ENCODE peak calls at places on chromosome 9, in seven cellular contexts. N is A549, K is HCT116, A is WTC11, U is GM12878, O is K562, B is H1. T is an unnamed sample.

GRCh38 chr9:6902423-6902822 is 144.7 kb downstream of the KDM4C start:
- DNase-seq in N (no peak), U (no peak), A (no peak), O (no peak), B (no peak), K (peak; percentile 34), T (peak; percentile 56)

GRCh38 chr9:109961579-109961978 is 181.6 kb downstream of the PALM2AKAP2 start:
- DNase-seq in U (no peak), O (no peak), A (no peak), N (no peak), B (no peak), K (no peak), T (no peak)

GRCh38 chr9:131330814-131331600 is 41.5 kb downstream of the PLPP7 start:
- DNase-seq in O (peak; percentile 99), U (no peak), B (peak; percentile 80), A (peak; percentile 69), N (no peak), K (no peak), T (no peak)

GRCh38 chr9:121985792-121986494 is 107.2 kb downstream of the TTLL11 start:
- DNase-seq in A (no peak), B (no peak), O (peak; percentile 5), N (no peak), K (no peak), U (no peak), T (no peak)

GRCh38 chr9:110006657-110007056 is 201.3 kb downstream of the C9orf152 start:
- DNase-seq in A (no peak), U (no peak), K (no peak), B (no peak), N (no peak), O (no peak), T (no peak)

GRCh38 chr9:127523312-127523851 is 72.1 kb downstream of the LRSAM1 start:
- DNase-seq in N (peak; percentile 75), O (peak; percentile 69), K (peak; percentile 50), B (peak; percentile 82), A (peak; percentile 54), U (no peak), T (peak; percentile 67)

GRCh38 chr9:16192403-16193017 is 639.7 kb downstream of the CCDC171 start:
- DNase-seq in N (peak; percentile 22), U (no peak), K (no peak), B (no peak), A (no peak), O (no peak), T (peak; percentile 15)

GRCh38 chr9:90012825-90013425 is 408.1 kb downstream of the GADD45G start:
- DNase-seq in N (no peak), U (no peak), O (no peak), A (no peak), B (no peak), K (no peak), T (no peak)

GRCh38 chr9:70478963-70479641 is 64.6 kb upstream of the KLF9 start:
- DNase-seq in K (no peak), U (no peak), O (no peak), A (no peak), N (no peak), B (no peak), T (no peak)

GRCh38 chr9:114240647-114241558 is 82.0 kb upstream of the ORM1 start:
- DNase-seq in K (no peak), N (no peak), O (peak; percentile 16), B (no peak), U (no peak), A (no peak), T (peak; percentile 27)

GRCh38 chr9:129888085-129888808 is 53.0 kb downstream of the USP20 start:
- DNase-seq in K (no peak), N (no peak), U (peak; percentile 100), O (peak; percentile 80), A (no peak), B (no peak), T (peak; percentile 100)

GRCh38 chr9:36136277-36136893 is at the start of gene GLIPR2:
- DNase-seq in O (peak; percentile 78), B (no peak), U (no peak), K (peak; percentile 26), N (peak; percentile 49), A (peak; percentile 60), T (peak; percentile 77)

GRCh38 chr9:116144555-116144954 is 9.0 kb upstream of the PAPPA start:
- DNase-seq in A (no peak), U (no peak), O (no peak), K (no peak), B (no peak), N (peak; percentile 9), T (no peak)

GRCh38 chr9:98944130-98945074 is 695 bp downstream of the COL15A1 start:
- DNase-seq in U (no peak), K (no peak), N (peak; percentile 24), O (no peak), B (peak; percentile 67), A (peak; percentile 53), T (peak; percentile 7)

GRCh38 chr9:25678147-25678666 is at the start of gene TUSC1:
- DNase-seq in O (no peak), B (peak; percentile 76), K (no peak), N (peak; percentile 70), U (no peak), A (peak; percentile 59), T (no peak)

GRCh38 chr9:35603506-35603985 is 1.5 kb upstream of the TESK1 start:
- DNase-seq in O (no peak), A (no peak), K (no peak), N (no peak), B (peak; percentile 47), U (no peak), T (no peak)

GRCh38 chr9:24616858-24617257 is 71.2 kb upstream of the IZUMO3 start:
- DNase-seq in N (no peak), U (no peak), O (no peak), K (no peak), A (no peak), B (no peak), T (no peak)

GRCh38 chr9:24614070-24614469 is 68.4 kb upstream of the IZUMO3 start:
- DNase-seq in O (no peak), K (no peak), U (no peak), B (no peak), N (no peak), A (no peak), T (no peak)
- TF ChIP-seq MAX in O (no peak), K (no peak), U (no peak), B (no peak), N (no peak), A (no peak), T (no peak)

GRCh38 chr9:132723809-132724208 is 53.5 kb downstream of the GTF3C4 start:
- DNase-seq in O (no peak), B (no peak), K (no peak), N (no peak), U (no peak), A (no peak), T (no peak)

GRCh38 chr9:132721661-132722060 is 51.4 kb downstream of the GTF3C4 start:
- DNase-seq in N (no peak), K (no peak), U (no peak), O (no peak), B (no peak), A (no peak), T (no peak)

GRCh38 chr9:132726561-132727150 is 56.4 kb downstream of the GTF3C4 start:
- DNase-seq in A (no peak), N (no peak), O (no peak), U (no peak), K (no peak), B (no peak), T (no peak)

GRCh38 chr9:132725306-132725705 is 55.0 kb downstream of the GTF3C4 start:
- DNase-seq in N (no peak), O (no peak), K (no peak), B (no peak), U (no peak), A (no peak), T (no peak)

GRCh38 chr9:132722564-132723065 is 52.4 kb downstream of the GTF3C4 start:
- DNase-seq in A (no peak), K (no peak), N (no peak), O (no peak), B (no peak), U (no peak), T (no peak)
- TF ChIP-seq MAX in A (no peak), K (no peak), N (no peak), O (no peak), B (no peak), U (no peak), T (no peak)

GRCh38 chr9:104746285-104746684 is 1.2 kb upstream of the NIPSNAP3A start:
- DNase-seq in A (no peak), B (no peak), O (no peak), U (no peak), N (no peak), K (no peak), T (no peak)

GRCh38 chr9:104745852-104746251 is 1.6 kb upstream of the NIPSNAP3A start:
- DNase-seq in K (no peak), B (no peak), U (no peak), N (no peak), A (no peak), O (peak; percentile 56), T (no peak)

GRCh38 chr9:104740596-104740995 is 6.9 kb upstream of the NIPSNAP3A start:
- DNase-seq in B (no peak), O (no peak), U (no peak), K (no peak), N (peak; percentile 11), A (no peak), T (no peak)

GRCh38 chr9:104746798-104747197 is 685 bp upstream of the NIPSNAP3A start:
- DNase-seq in K (no peak), B (no peak), U (no peak), N (no peak), A (no peak), O (peak; percentile 11), T (no peak)

DNA sequence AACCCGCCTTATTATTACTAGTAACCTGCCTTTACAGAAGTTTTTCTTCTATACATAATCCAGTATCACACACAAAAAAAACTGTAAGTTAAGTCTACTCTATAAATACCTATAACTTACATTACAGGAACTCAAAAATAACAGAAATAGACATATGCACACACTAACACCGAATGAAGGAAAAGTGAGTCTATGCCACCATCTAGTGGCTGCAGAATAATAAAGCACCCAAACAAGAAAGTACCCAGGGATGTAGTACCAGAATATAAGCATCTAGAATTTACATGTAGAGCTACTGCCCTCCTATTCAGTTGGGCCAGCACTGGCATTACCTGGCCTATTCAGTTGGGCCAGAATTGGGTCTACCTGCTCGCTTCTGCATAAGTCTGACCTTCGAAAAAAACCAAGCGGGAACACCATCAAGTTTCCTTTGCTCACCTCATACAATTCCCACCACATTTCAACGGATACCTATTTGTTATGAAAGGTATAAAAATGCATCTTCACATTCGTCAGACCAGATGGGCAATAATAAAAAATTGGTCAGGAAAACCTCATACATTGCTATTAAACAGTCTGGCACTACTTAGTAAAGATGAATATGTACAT is 4.0 kb upstream of the NIPSNAP3A start:
- DNase-seq in A (no peak), N (peak; percentile 74), K (peak; percentile 51), U (peak; percentile 58), O (peak; percentile 82), B (no peak), T (peak; percentile 80)
- TF ChIP-seq MAX in A (no peak), N (no peak), K (no peak), U (no peak), O (no peak), B (no peak), T (no peak)

GRCh38 chr9:102355982-102356381 is 617.5 kb upstream of the GRIN3A start:
- DNase-seq in O (no peak), B (no peak), U (no peak), N (no peak), A (peak; percentile 24), K (no peak), T (no peak)

DNA sequence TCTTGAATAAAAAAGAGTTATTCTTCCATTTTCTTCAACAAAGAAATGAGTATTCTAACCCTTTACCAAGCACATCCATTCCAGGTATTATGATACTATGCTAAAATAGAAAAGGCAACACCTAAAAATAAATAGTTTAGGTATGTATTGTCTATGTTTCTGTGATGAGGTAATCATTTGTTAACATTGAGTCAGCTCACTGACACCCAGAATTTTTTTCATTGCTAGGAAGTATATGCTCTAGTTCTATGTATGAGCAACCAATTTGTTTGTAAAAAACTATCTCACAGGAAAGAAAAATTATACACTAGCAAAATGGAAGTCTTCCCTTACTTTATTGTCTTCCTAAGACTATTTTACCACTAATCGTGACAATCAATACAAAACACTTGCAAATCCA is 615.6 kb upstream of the GRIN3A start:
- DNase-seq in B (no peak), U (no peak), A (no peak), K (no peak), O (no peak), N (no peak), T (no peak)
- TF ChIP-seq MAX in B (no peak), U (no peak), A (no peak), K (no peak), O (no peak), N (no peak), T (no peak)